ENCODE peak calls at places on chromosome 22, in four cellular contexts. P is WTC11, E is HepG2, L is K562. S is an unnamed sample.

GRCh38 chr22:28231423-28231822 is 312.4 kb upstream of the PITPNB start:
- DNase-seq in P (no peak), E (peak), L (no peak), S (peak)

GRCh38 chr22:29626497-29627195 is 23.2 kb downstream of the NF2 start:
- DNase-seq in P (no peak), E (peak), L (no peak), S (no peak)

GRCh38 chr22:43002198-43002577 is 12.8 kb downstream of the PACSIN2 start:
- DNase-seq in P (no peak), E (no peak), L (no peak), S (no peak)

GRCh38 chr22:17951315-17951714 is 73.0 kb downstream of the MICAL3 start:
- DNase-seq in P (no peak), E (peak), L (no peak), S (no peak)

GRCh38 chr22:23357028-23357427 is 176.7 kb downstream of the BCR start:
- DNase-seq in P (no peak), E (no peak), L (no peak), S (no peak)

GRCh38 chr22:45329536-45329936 is 19.8 kb downstream of the FAM118A start:
- DNase-seq in P (no peak), E (no peak), L (no peak), S (no peak)

GRCh38 chr22:19429950-19430889 is 1.3 kb downstream of the HIRA start:
- DNase-seq in P (no peak), E (peak), L (peak), S (peak)

GRCh38 chr22:17486313-17486712 is 77.0 kb upstream of the SLC25A18 start:
- DNase-seq in P (no peak), E (peak), L (peak), S (no peak)

GRCh38 chr22:23749747-23750373 is 1.1 kb downstream of the ZNF70 start:
- DNase-seq in P (no peak), E (no peak), L (no peak), S (no peak)

GRCh38 chr22:28609921-28610320 is 69.7 kb downstream of the TTC28 start:
- DNase-seq in P (no peak), E (no peak), L (no peak), S (no peak)

GRCh38 chr22:20857838-20858614 is 585 bp downstream of the PI4KA start:
- DNase-seq in P (peak), E (peak), L (peak), S (peak)

GRCh38 chr22:19730141-19730661 is 6.9 kb downstream of the GP1BB start:
- DNase-seq in P (no peak), E (no peak), L (no peak), S (no peak)

GRCh38 chr22:42967933-42968332 is 47.0 kb downstream of the PACSIN2 start:
- DNase-seq in P (no peak), E (no peak), L (peak), S (no peak)

GRCh38 chr22:23878219-23878618 is 16.0 kb upstream of the MIF start:
- DNase-seq in P (no peak), E (no peak), L (peak), S (no peak)

GRCh38 chr22:19713228-19713627 is 1.1 kb upstream of the SEPTIN5 start:
- DNase-seq in P (no peak), E (no peak), L (no peak), S (no peak)

GRCh38 chr22:29115682-29116313 is 43.0 kb downstream of the KREMEN1 start:
- DNase-seq in P (no peak), E (peak), L (no peak), S (no peak)

GRCh38 chr22:43789452-43789851 is 22.7 kb downstream of the EFCAB6 start:
- DNase-seq in P (no peak), E (no peak), L (no peak), S (no peak)

GRCh38 chr22:19879651-19879995 is 24.9 kb upstream of the GNB1L start:
- DNase-seq in P (peak), E (no peak), L (no peak), S (no peak)

GRCh38 chr22:21641417-21641794 is 696 bp upstream of the SDF2L1 start:
- DNase-seq in P (no peak), E (peak), L (peak), S (no peak)

GRCh38 chr22:30205281-30206115 is 41.1 kb downstream of the LIF start:
- DNase-seq in P (no peak), E (peak), L (no peak), S (no peak)

GRCh38 chr22:29023172-29023796 is 38.3 kb downstream of the C22orf31 start:
- DNase-seq in P (no peak), E (no peak), L (no peak), S (no peak)

GRCh38 chr22:20577549-20577975 is 70.2 kb downstream of the MED15 start:
- DNase-seq in P (no peak), E (no peak), L (no peak), S (no peak)

GRCh38 chr22:37632174-37633081 is 7.0 kb upstream of the SH3BP1 start:
- DNase-seq in P (no peak), E (no peak), L (no peak), S (no peak)

GRCh38 chr22:41285441-41285819 is 557 bp downstream of the RANGAP1 start:
- DNase-seq in P (peak), E (peak), L (peak), S (peak)

GRCh38 chr22:17213976-17214375 is 5.3 kb downstream of the ADA2 start:
- DNase-seq in P (peak), E (peak), L (peak), S (peak)

GRCh38 chr22:26245001-26245400 is 75.7 kb downstream of the SEZ6L start:
- DNase-seq in P (no peak), E (no peak), L (no peak), S (no peak)

GRCh38 chr22:20928573-20928967 is 11.4 kb downstream of the CRKL start:
- DNase-seq in P (no peak), E (no peak), L (no peak), S (no peak)

GRCh38 chr22:26285632-26286031 is 116.4 kb downstream of the SEZ6L start:
- DNase-seq in P (no peak), E (no peak), L (no peak), S (no peak)

GRCh38 chr22:49328630-49329405 is 498.9 kb downstream of the BRD1 start:
- DNase-seq in P (no peak), E (no peak), L (no peak), S (no peak)

GRCh38 chr22:49330421-49331222 is 497.1 kb downstream of the BRD1 start:
- DNase-seq in P (no peak), E (no peak), L (no peak), S (no peak)

GRCh38 chr22:49328076-49328475 is 499.6 kb downstream of the BRD1 start:
- DNase-seq in P (no peak), E (no peak), L (no peak), S (no peak)

GRCh38 chr22:49331223-49331815 is 496.4 kb downstream of the BRD1 start:
- DNase-seq in P (no peak), E (no peak), L (no peak), S (no peak)

GRCh38 chr22:49329636-49330035 is 498.0 kb downstream of the BRD1 start:
- DNase-seq in P (no peak), E (no peak), L (no peak), S (no peak)
- TF ChIP-seq ELF4 in P (no peak), E (no peak), L (no peak), S (no peak)

DNA sequence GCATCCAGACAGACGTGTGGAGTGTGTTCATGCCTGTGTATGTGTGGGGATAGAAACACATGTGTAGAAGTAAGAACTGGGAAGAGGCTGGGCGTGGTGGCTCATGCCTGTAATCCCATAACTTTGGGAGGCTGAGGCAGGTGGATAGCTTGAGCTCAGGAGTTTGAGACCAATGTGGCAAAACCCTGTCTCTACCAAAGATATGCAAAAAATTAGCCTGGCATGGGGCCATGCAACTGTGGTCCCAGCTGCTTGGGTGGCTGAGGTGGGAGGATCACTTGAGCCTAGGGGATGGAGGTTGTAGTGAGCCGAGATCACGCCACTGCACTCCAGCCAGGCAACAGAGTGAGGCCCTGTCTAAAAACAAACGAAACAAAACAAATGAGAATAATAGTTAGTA is 1166.6 kb downstream of the TBC1D22A start:
- DNase-seq in P (no peak), E (no peak), L (no peak), S (no peak)
- TF ChIP-seq ELF4 in P (no peak), E (no peak), L (no peak), S (no peak)

GRCh38 chr22:50306753-50307749 is at the start of gene PLXNB2:
- DNase-seq in P (peak), E (peak), L (peak), S (peak)

GRCh38 chr22:50309601-50309991 is 2.1 kb upstream of the PLXNB2 start:
- DNase-seq in P (no peak), E (no peak), L (no peak), S (no peak)

GRCh38 chr22:50308986-50309600 is 1.6 kb upstream of the PLXNB2 start:
- DNase-seq in P (no peak), E (no peak), L (no peak), S (no peak)

GRCh38 chr22:50307891-50308596 is 598 bp upstream of the PLXNB2 start:
- DNase-seq in P (no peak), E (no peak), L (no peak), S (no peak)

GRCh38 chr22:50308597-50308935 is 1.1 kb upstream of the PLXNB2 start:
- DNase-seq in P (no peak), E (peak), L (peak), S (no peak)
- TF ChIP-seq ELF4 in P (no peak), E (no peak), L (no peak), S (no peak)

GRCh38 chr22:39078329-39078728 is 1.3 kb downstream of the APOBEC3G start:
- DNase-seq in P (no peak), E (no peak), L (no peak), S (no peak)
- TF ChIP-seq ELF4 in P (no peak), E (no peak), L (no peak), S (no peak)

GRCh38 chr22:40231618-40232313 is 54.0 kb downstream of the TNRC6B start:
- DNase-seq in P (no peak), E (no peak), L (no peak), S (no peak)

GRCh38 chr22:40235418-40235817 is 57.7 kb downstream of the TNRC6B start:
- DNase-seq in P (no peak), E (no peak), L (no peak), S (no peak)

GRCh38 chr22:40232624-40233023 is 54.9 kb downstream of the TNRC6B start:
- DNase-seq in P (no peak), E (no peak), L (no peak), S (no peak)

GRCh38 chr22:40236131-40236665 is 58.5 kb downstream of the TNRC6B start:
- DNase-seq in P (no peak), E (no peak), L (no peak), S (no peak)

GRCh38 chr22:40233886-40234285 is 56.2 kb downstream of the TNRC6B start:
- DNase-seq in P (no peak), E (no peak), L (no peak), S (no peak)
- TF ChIP-seq ELF4 in P (no peak), E (no peak), L (no peak), S (no peak)

GRCh38 chr22:31281733-31282132 is 10.6 kb downstream of the PIK3IP1 start:
- DNase-seq in P (no peak), E (no peak), L (no peak), S (no peak)

GRCh38 chr22:31286360-31287255 is 5.7 kb downstream of the PIK3IP1 start:
- DNase-seq in P (no peak), E (no peak), L (no peak), S (no peak)

GRCh38 chr22:31284241-31284745 is 8.0 kb downstream of the PIK3IP1 start:
- DNase-seq in P (no peak), E (peak), L (no peak), S (no peak)

GRCh38 chr22:31282748-31283468 is 9.4 kb downstream of the PIK3IP1 start:
- DNase-seq in P (no peak), E (no peak), L (no peak), S (no peak)

GRCh38 chr22:31284756-31285155 is 7.5 kb downstream of the PIK3IP1 start:
- DNase-seq in P (no peak), E (no peak), L (no peak), S (no peak)
- TF ChIP-seq ELF4 in P (no peak), E (no peak), L (no peak), S (no peak)

DNA sequence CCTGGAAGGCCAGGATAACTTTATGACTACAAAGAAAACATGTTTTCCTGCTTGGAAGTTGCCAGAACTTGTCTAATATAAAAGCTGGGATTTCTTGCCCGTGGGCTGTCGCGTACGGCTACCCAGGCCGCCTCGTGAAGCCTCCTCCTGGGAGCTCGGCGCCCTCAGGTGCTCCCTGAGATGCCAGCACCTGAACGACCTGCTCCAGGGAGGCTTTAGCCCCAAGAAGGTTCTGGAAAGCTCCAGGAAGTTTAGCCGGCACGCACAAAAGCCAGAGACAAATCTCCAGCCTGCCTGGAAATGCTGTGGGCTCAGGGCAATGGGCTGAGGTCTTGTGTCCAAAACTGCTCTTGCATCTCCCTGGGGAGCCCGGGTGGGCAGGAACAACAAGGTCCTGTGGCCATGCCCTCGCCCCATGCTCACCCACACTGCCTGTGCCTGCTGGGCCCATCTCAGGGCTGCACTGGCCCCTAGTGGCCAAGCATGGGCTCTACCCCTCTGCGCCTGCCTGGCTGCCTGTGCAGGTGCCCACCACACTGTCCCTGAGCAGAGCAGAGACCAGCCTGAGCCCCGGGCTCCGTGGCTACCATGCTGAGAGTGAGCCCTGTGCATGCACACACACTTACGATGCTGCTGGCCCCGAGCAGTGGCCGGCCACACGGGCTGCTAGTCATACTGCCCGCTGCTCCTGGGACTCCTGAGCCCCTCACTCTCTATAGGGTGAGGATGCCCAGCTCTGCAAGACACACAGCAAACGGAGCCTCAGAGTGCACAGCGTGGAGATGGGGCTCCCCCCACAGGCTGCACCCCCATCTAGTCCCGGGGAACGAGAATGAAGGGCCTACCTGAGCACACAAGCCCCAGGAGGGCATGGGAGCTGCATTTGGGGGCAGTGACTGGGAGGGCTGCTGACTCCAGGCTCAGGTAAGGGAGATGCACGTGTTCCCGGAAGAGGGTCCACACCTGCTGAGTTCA is 4.9 kb upstream of the CELSR1 start:
- DNase-seq in P (peak), E (peak), L (peak), S (peak)
- TF ChIP-seq ELF4 in P (no peak), E (no peak), L (no peak), S (no peak)

GRCh38 chr22:25054943-25055511 is 102.5 kb downstream of the KIAA1671 start:
- DNase-seq in P (no peak), E (no peak), L (no peak), S (no peak)
- TF ChIP-seq ELF4 in P (no peak), E (no peak), L (no peak), S (no peak)

GRCh38 chr22:35220221-35220620 is 37.1 kb upstream of the HMGXB4 start:
- DNase-seq in P (no peak), E (no peak), L (no peak), S (no peak)

GRCh38 chr22:35217541-35217940 is 39.8 kb upstream of the HMGXB4 start:
- DNase-seq in P (no peak), E (no peak), L (no peak), S (no peak)

GRCh38 chr22:35219012-35219411 is 38.3 kb upstream of the HMGXB4 start:
- DNase-seq in P (no peak), E (no peak), L (peak), S (no peak)

GRCh38 chr22:35215993-35216392 is 41.3 kb upstream of the HMGXB4 start:
- DNase-seq in P (no peak), E (no peak), L (peak), S (no peak)

DNA sequence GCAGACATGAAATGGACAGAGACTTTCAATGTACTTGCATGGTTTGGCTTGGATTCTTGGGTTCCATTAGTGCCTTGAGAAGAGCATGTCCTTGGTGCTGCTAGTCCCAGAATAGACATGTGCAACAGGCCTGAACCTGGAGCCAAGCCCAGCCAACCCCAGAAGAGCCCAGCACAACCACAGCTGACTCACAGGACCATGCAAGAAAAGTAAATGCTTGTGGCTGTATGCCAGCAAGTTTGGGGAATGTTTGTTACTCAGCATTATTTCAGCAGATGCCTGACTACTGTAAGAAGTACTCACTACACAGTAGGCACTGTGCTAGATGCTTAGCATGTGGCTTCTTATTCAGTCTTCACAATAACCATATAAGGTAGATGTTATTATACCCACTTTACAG is 39.2 kb upstream of the HMGXB4 start:
- DNase-seq in P (no peak), E (no peak), L (no peak), S (no peak)
- TF ChIP-seq ELF4 in P (no peak), E (no peak), L (no peak), S (no peak)